ENCODE peak calls at places on chromosomes 6 and 20, in five cellular contexts. F is CD4-positive, CD25-positive, alpha-beta regulatory T cell; N is endodermal cell; P is pancreas; H is GM23248. D is an unnamed sample. For H3K9me3 and H3K36me3, the result is how much of the 10 kb centered on the place peaks cover.

GRCh38 chr20:44204156-44204831 is 6.3 kb downstream of the OSER1 start:
- DNase-seq in P (no peak), H (peak), N (no peak), F (no peak), D (no peak)

GRCh38 chr6:34045698-34046097 is 100.2 kb downstream of the GRM4 start:
- DNase-seq in P (no peak), N (no peak), F (no peak), H (no peak), D (no peak)

GRCh38 chr20:24388828-24389325 is 80.6 kb upstream of the SYNDIG1 start:
- DNase-seq in H (no peak), F (no peak), P (no peak), N (no peak), D (no peak)

GRCh38 chr6:66771626-66772025 is 1064.6 kb upstream of the EYS start:
- DNase-seq in H (no peak), P (no peak), N (no peak), F (no peak), D (no peak)

GRCh38 chr20:7231303-7231702 is 463.8 kb downstream of the BMP2 start:
- DNase-seq in N (no peak), F (no peak), P (no peak), H (no peak), D (no peak)

GRCh38 chr20:17664025-17664638 is 17.9 kb downstream of the RRBP1 start:
- DNase-seq in N (no peak), H (no peak), F (no peak), P (no peak), D (no peak)

GRCh38 chr20:7667194-7667593 is 273.1 kb downstream of the HAO1 start:
- DNase-seq in N (no peak), P (no peak), F (no peak), H (no peak), D (no peak)

GRCh38 chr6:72968704-72969103 is 256.6 kb downstream of the KHDC1L start:
- DNase-seq in P (no peak), F (no peak), N (no peak), H (peak), D (no peak)

GRCh38 chr6:18088419-18089296 is 33.8 kb downstream of the NHLRC1 start:
- DNase-seq in H (no peak), F (no peak), P (no peak), N (no peak), D (no peak)

GRCh38 chr6:13851803-13852202 is 37.4 kb upstream of the MCUR1 start:
- DNase-seq in N (no peak), P (no peak), F (no peak), H (no peak), D (no peak)

GRCh38 chr6:14059791-14060436 is 57.7 kb upstream of the CD83 start:
- DNase-seq in F (no peak), N (no peak), H (no peak), P (peak), D (peak)

GRCh38 chr6:3410385-3411360 is 46.2 kb downstream of the SLC22A23 start:
- DNase-seq in H (peak), F (peak), N (peak), P (peak), D (peak)

GRCh38 chr20:8305449-8305978 is 173.4 kb downstream of the PLCB1 start:
- DNase-seq in P (peak), F (peak), H (peak), N (peak), D (peak)

GRCh38 chr6:139764498-139764986 is 390.1 kb upstream of the CITED2 start:
- DNase-seq in F (no peak), P (no peak), N (peak), H (peak), D (peak)

GRCh38 chr6:2126351-2126750 is 119.1 kb downstream of the GMDS start:
- DNase-seq in H (no peak), N (no peak), P (no peak), F (no peak), D (no peak)

GRCh38 chr20:19081937-19082336 is 130.5 kb upstream of the SLC24A3 start:
- DNase-seq in N (no peak), H (no peak), P (no peak), F (no peak), D (no peak)

GRCh38 chr20:13494019-13494418 is 144.7 kb downstream of the TASP1 start:
- DNase-seq in H (peak), N (no peak), P (no peak), F (no peak), D (no peak)

GRCh38 chr6:88008411-88008810 is 39.2 kb upstream of the SPACA1 start:
- DNase-seq in H (peak), P (no peak), N (no peak), F (no peak), D (no peak)

GRCh38 chr6:147944122-147944521 is 398.5 kb upstream of the SASH1 start:
- DNase-seq in F (no peak), N (no peak), H (no peak), P (no peak), D (no peak)

GRCh38 chr20:51272392-51272791 is 249.5 kb upstream of the KCNG1 start:
- DNase-seq in N (no peak), H (peak), P (no peak), F (no peak), D (peak)

GRCh38 chr6:20906938-20907337 is 372.7 kb downstream of the CDKAL1 start:
- DNase-seq in F (no peak), N (no peak), P (no peak), H (peak), D (peak)

GRCh38 chr6:94510877-94511276 is 1066.5 kb upstream of the MANEA start:
- DNase-seq in N (no peak), H (no peak), F (no peak), P (peak), D (no peak)

GRCh38 chr6:166774770-166775169 is 147.7 kb upstream of the RPS6KA2 start:
- DNase-seq in F (no peak), H (no peak), N (no peak), P (no peak), D (no peak)

GRCh38 chr6:73308712-73309533 is 45.2 kb downstream of the DPPA5 start:
- DNase-seq in P (no peak), H (no peak), N (peak), F (no peak), D (peak)

DNA sequence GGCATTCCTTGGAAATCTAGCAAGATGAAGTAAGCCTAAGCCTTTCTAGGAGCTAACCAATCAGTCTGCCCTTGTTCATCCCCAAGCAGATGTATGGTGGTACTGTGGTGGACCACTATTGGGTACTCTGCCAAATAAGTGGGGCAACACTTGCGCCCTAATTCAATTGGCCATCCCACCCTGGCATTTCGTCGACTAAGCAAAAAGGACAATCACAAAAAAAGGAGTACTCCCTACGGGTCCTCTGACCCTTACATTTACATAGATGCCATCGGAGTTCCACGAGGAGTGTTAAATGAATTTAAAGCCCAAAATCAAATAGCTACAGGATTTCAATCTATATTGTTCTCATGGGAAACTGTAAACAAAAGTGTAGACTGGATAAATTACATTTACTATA is 19.5 kb downstream of the CHD6 start:
- DNase-seq in H (no peak), N (no peak), P (no peak), F (no peak), D (no peak)
- H3K9me3 ChIP-seq in H (under half), N (half or more), P (under half), F (half or more), D (under half)

GRCh38 chr20:12217382-12217781 is 299.7 kb downstream of the BTBD3 start:
- DNase-seq in N (no peak), P (no peak), H (no peak), F (no peak), D (no peak)
- H3K4me3 ChIP-seq in N (no peak), P (no peak), H (no peak), F (no peak), D (no peak)

DNA sequence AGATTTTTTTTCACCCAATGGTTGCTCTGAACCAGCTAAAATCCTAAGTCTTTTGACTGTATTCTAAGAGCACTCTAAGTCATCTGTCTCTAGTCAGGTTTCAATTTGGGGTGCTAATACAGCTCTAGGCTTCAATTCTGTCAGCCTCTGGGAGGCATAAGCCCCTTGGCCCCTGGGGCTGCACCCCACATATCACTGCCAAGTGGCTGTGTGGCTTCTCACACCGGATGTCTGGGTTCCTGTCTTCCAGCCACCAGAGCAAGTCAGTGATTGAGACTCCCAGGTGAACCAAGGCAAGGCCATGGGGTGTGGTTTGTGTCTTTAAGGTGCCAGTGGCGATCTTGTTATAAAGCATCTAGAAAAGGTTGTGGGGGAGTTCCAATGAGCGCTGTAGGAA is 136.5 kb downstream of the TMEM242 start:
- DNase-seq in P (no peak), F (no peak), N (no peak), H (no peak), D (no peak)
- H3K36me3 ChIP-seq in P (under half), F (half or more), N (half or more), H (under half), D (under half)

DNA sequence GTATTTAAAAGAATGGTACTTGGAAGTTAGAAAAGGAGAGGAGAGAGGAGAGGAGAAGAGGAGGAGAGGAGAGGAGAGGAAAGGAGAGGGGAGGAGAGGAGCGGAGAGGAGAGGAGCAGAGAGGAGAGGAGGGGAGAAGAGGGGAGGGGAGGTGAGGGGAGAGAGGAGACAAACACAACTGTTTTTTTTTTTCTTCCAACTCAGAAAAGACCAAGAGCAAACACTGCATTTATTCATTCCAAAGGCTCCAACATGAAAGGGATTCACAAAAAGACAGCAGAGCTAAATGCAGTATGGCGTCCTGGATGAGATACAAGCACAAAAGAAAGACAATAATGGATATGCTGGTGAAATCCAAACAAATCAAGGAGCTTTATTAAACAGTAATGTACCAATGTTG is 204.8 kb downstream of the CBLN4 start:
- DNase-seq in F (no peak), P (no peak), N (no peak), H (no peak), D (no peak)
- H3K9me3 ChIP-seq in F (under half), P (under half), N (half or more), H (under half), D (under half)

GRCh38 chr20:21125072-21125848 is 622 bp upstream of the KIZ start:
- DNase-seq in F (no peak), P (peak), H (peak), N (no peak), D (peak)

GRCh38 chr20:21125849-21126840 is at the start of gene KIZ:
- DNase-seq in P (peak), H (peak), F (peak), N (peak), D (peak)

GRCh38 chr20:21124190-21124589 is 1.7 kb upstream of the KIZ start:
- DNase-seq in H (no peak), N (no peak), P (no peak), F (no peak), D (no peak)

GRCh38 chr20:21129861-21130260 is 4.0 kb downstream of the KIZ start:
- DNase-seq in H (no peak), F (no peak), P (no peak), N (no peak), D (no peak)

DNA sequence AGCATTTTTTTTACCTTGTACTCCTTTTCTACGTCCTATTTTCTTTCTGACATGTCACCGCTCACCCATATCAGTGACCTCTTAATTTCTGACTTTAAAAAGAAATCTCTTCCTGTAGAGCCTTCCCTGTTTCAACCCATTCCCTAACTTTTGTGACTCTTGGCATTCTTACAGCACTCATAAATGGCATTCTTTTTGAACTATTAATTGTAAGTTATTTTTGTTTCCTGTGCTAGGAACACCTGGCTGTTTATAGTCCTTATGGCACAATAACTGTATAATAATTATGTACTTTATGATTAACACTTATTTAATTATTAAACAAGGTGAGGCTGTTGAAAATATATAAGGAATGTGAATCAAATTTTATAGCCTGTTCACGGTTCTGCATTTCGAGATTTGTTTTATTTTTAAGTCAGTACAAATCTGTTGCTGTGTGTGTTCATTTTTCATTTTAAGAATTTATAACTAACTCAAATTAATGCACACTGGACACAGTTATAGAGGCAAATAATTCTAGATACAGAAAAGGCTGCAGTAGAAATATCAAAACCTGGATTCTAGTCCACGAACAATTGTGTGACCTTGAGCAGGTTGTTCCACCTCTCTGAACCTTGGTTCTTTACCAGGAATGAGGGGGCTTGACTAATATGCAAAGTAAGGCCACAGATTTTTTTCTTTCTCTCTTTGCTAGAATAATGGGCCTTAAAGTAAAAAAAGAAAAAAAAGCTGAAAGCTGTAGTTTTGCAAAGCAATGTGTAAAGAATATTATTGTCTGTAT is 1.5 kb downstream of the KIZ start:
- DNase-seq in H (no peak), P (no peak), N (no peak), F (no peak), D (no peak)
- H3K4me3 ChIP-seq in H (peak), P (peak), N (peak), F (peak), D (no peak)

GRCh38 chr6:41787219-41787917 is at the start of gene TOMM6:
- DNase-seq in N (peak), F (peak), H (peak), P (peak), D (peak)

GRCh38 chr6:41785254-41785653 is 2.2 kb upstream of the TOMM6 start:
- DNase-seq in P (no peak), N (no peak), F (no peak), H (no peak), D (no peak)

GRCh38 chr6:41785689-41786450 is 1.6 kb upstream of the TOMM6 start:
- DNase-seq in N (no peak), H (peak), P (no peak), F (no peak), D (peak)

GRCh38 chr6:41784581-41785171 is 2.8 kb upstream of the TOMM6 start:
- DNase-seq in H (no peak), N (no peak), P (no peak), F (no peak), D (no peak)

GRCh38 chr6:41786451-41787218 is 859 bp upstream of the TOMM6 start:
- DNase-seq in H (peak), P (peak), N (peak), F (peak), D (peak)
- H3K36me3 ChIP-seq in H (under half), P (under half), N (under half), F (under half), D (under half)

DNA sequence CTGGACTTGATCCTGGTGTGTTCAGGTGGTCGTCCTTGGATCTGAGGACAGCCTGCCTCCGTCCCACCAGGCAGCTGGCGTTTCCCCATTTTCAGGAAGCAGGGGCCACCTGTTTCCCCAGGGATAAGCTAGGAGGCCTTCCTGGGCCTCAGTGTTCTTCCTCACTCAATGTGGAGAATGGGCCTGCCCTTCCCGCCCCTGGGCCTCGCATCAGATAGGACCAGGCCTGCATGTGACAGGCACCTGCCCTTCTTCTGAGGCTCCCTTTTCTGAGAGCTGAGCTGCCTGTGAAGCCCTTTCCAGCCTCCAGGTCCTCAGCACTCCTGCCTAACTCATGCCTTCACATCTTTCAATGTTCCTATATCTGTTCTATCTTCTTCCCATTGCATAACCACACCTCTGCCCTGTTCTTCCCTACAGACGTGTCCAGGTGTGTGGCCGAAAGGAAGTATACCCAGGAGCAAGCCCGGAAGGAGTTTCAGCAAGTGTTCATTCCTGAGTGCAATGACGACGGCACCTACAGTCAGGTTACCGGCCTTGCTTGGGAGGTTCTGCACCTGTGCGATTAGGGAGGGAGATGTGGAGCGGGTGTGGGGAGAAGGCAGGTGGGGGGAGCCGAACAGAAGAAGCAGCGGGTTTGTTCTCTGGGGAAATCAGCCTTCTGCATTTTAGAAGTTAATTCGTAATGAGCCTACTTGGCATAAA is 85.1 kb downstream of the SMOC2 start:
- DNase-seq in P (peak), F (no peak), N (peak), H (no peak), D (no peak)
- H3K9me3 ChIP-seq in P (under half), F (under half), N (under half), H (under half), D (under half)

D was measured in MG63.